ENCODE peak calls at places on chromosomes 7 and 10, in four cellular contexts. One of them, this sample, is unnamed.

GRCh38 chr10:98225000-98225399 is 43.0 kb downstream of the LOXL4 start:
- DNase-seq in PC-3: no peak
- DNase-seq in hepatocyte: no peak
- DNase-seq in astrocyte: peak; percentile 12
- DNase-seq in this sample: no peak

GRCh38 chr7:85447004-85447403 is 260.1 kb upstream of the SEMA3D start:
- DNase-seq in PC-3: no peak
- DNase-seq in astrocyte: no peak
- DNase-seq in hepatocyte: no peak
- DNase-seq in this sample: no peak

GRCh38 chr7:142804715-142805114 is 33.9 kb downstream of the PRSS2 start:
- DNase-seq in hepatocyte: no peak
- DNase-seq in PC-3: no peak
- DNase-seq in astrocyte: no peak
- DNase-seq in this sample: no peak

GRCh38 chr7:141213226-141213625 is 139.4 kb downstream of the TMEM178B start:
- DNase-seq in PC-3: no peak
- DNase-seq in hepatocyte: no peak
- DNase-seq in astrocyte: no peak
- DNase-seq in this sample: no peak

GRCh38 chr7:75980126-75980864 is 14.1 kb downstream of the TMEM120A start:
- DNase-seq in astrocyte: no peak
- DNase-seq in hepatocyte: no peak
- DNase-seq in PC-3: no peak
- DNase-seq in this sample: no peak

GRCh38 chr10:60139798-60140566 is 233.6 kb upstream of the CCDC6 start:
- DNase-seq in astrocyte: peak; percentile 81
- DNase-seq in PC-3: peak; percentile 89
- DNase-seq in hepatocyte: peak; percentile 23
- DNase-seq in this sample: peak; percentile 16

GRCh38 chr10:3946234-3947229 is 161.5 kb upstream of the KLF6 start:
- DNase-seq in hepatocyte: no peak
- DNase-seq in astrocyte: no peak
- DNase-seq in PC-3: peak; percentile 54
- DNase-seq in this sample: peak; percentile 77

GRCh38 chr10:86229378-86229777 is 137.2 kb downstream of the GRID1 start:
- DNase-seq in PC-3: no peak
- DNase-seq in astrocyte: peak; percentile 47
- DNase-seq in hepatocyte: no peak
- DNase-seq in this sample: no peak

GRCh38 chr7:31744294-31744874 is 57.4 kb downstream of the PPP1R17 start:
- DNase-seq in astrocyte: peak; percentile 56
- DNase-seq in hepatocyte: peak; percentile 79
- DNase-seq in PC-3: peak; percentile 85
- DNase-seq in this sample: peak; percentile 60

GRCh38 chr10:6567894-6568293 is 12.2 kb downstream of the PRKCQ start:
- DNase-seq in hepatocyte: no peak
- DNase-seq in PC-3: no peak
- DNase-seq in astrocyte: no peak
- DNase-seq in this sample: no peak

GRCh38 chr7:2042650-2043049 is 190.1 kb downstream of the MAD1L1 start:
- DNase-seq in astrocyte: no peak
- DNase-seq in hepatocyte: no peak
- DNase-seq in PC-3: no peak
- DNase-seq in this sample: no peak

GRCh38 chr7:159125944-159126248 is 18.8 kb downstream of the VIPR2 start:
- DNase-seq in hepatocyte: no peak
- DNase-seq in astrocyte: no peak
- DNase-seq in PC-3: no peak
- DNase-seq in this sample: no peak

GRCh38 chr7:150341263-150342118 is at the start of gene RARRES2:
- DNase-seq in PC-3: no peak
- DNase-seq in astrocyte: no peak
- DNase-seq in hepatocyte: peak; percentile 44
- DNase-seq in this sample: no peak

GRCh38 chr10:50409965-50410811 is 158.9 kb upstream of the ASAH2 start:
- DNase-seq in astrocyte: peak; percentile 41
- DNase-seq in hepatocyte: no peak
- DNase-seq in PC-3: peak; percentile 73
- DNase-seq in this sample: no peak

GRCh38 chr10:79093658-79094411 is 25.1 kb downstream of the ZMIZ1 start:
- DNase-seq in astrocyte: peak; percentile 70
- DNase-seq in hepatocyte: peak; percentile 85
- DNase-seq in PC-3: peak; percentile 90
- DNase-seq in this sample: peak; percentile 63

GRCh38 chr7:29332875-29333482 is 138.4 kb downstream of the CHN2 start:
- DNase-seq in PC-3: no peak
- DNase-seq in astrocyte: no peak
- DNase-seq in hepatocyte: no peak
- DNase-seq in this sample: no peak

GRCh38 chr10:80356563-80356999 is at the start of the genes DYDC1 and DYDC2:
- DNase-seq in PC-3: no peak
- DNase-seq in astrocyte: peak; percentile 3
- DNase-seq in hepatocyte: peak; percentile 81
- DNase-seq in this sample: no peak

GRCh38 chr10:73096041-73096451 is 620 bp downstream of the P4HA1 start:
- DNase-seq in hepatocyte: peak; percentile 86
- DNase-seq in astrocyte: peak; percentile 49
- DNase-seq in PC-3: peak; percentile 97
- DNase-seq in this sample: peak; percentile 70

GRCh38 chr7:111735661-111736323 is 173.5 kb upstream of the IMMP2L start:
- DNase-seq in astrocyte: peak; percentile 45
- DNase-seq in PC-3: peak; percentile 85
- DNase-seq in hepatocyte: peak; percentile 82
- DNase-seq in this sample: peak; percentile 56

GRCh38 chr7:120931243-120931642 is 19.3 kb upstream of the ING3 start:
- DNase-seq in hepatocyte: no peak
- DNase-seq in astrocyte: no peak
- DNase-seq in PC-3: peak; percentile 63
- DNase-seq in this sample: no peak

GRCh38 chr10:16832351-16833080 is 15.3 kb upstream of the RSU1 start:
- DNase-seq in astrocyte: peak; percentile 95
- DNase-seq in hepatocyte: no peak
- DNase-seq in PC-3: peak; percentile 57
- DNase-seq in this sample: peak; percentile 64

GRCh38 chr7:78959471-78959870 is 494.0 kb downstream of the MAGI2 start:
- DNase-seq in PC-3: peak; percentile 92
- DNase-seq in hepatocyte: no peak
- DNase-seq in astrocyte: peak; percentile 8
- DNase-seq in this sample: no peak

GRCh38 chr7:41185851-41186250 is 517.0 kb downstream of the INHBA start:
- DNase-seq in PC-3: peak; percentile 57
- DNase-seq in astrocyte: no peak
- DNase-seq in hepatocyte: no peak
- DNase-seq in this sample: no peak

GRCh38 chr7:77331938-77332695 is 84.0 kb downstream of the GSAP start:
- DNase-seq in astrocyte: peak; percentile 79
- DNase-seq in PC-3: peak; percentile 90
- DNase-seq in hepatocyte: peak; percentile 87
- DNase-seq in this sample: peak; percentile 59

GRCh38 chr7:94276797-94277196 is 117.9 kb upstream of the COL1A2 start:
- DNase-seq in astrocyte: no peak
- DNase-seq in hepatocyte: no peak
- DNase-seq in PC-3: peak; percentile 59
- DNase-seq in this sample: peak; percentile 12

GRCh38 chr7:128876127-128876526 is 13.5 kb downstream of the ATP6V1F start:
- DNase-seq in PC-3: no peak
- DNase-seq in astrocyte: no peak
- DNase-seq in hepatocyte: no peak
- DNase-seq in this sample: no peak
- TF ChIP-seq EZH2 in PC-3: no peak
- TF ChIP-seq EZH2 in astrocyte: no peak
- TF ChIP-seq EZH2 in hepatocyte: no peak
- TF ChIP-seq EZH2 in this sample: no peak

DNA sequence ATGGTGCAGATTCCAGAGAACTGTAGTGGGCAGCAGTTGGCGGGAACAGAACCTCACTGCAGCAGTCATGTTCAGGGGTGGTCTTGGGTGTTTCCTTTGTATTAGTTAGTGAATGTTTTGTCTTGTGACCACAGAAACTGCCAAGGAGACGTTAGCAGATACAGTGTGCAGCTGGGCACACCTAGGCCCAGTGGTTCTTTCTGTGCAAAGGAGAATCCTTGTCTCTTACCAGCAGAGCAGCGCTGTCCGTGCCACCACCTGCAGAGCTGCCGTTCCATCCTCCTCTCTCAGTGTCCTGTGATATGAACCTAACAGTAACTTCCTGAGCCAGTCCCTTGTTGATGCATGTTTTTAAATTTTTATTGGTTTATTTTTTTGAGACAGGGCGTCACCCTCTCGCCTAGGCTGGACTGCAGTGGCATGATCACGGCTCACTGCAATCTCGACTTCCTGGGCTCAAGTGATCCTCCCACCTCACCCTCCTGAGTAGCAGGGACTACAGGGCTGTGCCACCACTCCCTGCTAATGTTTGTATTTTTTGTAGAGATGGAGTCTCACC is 60.6 kb downstream of the WDR37 start:
- DNase-seq in hepatocyte: no peak
- DNase-seq in PC-3: no peak
- DNase-seq in astrocyte: no peak
- DNase-seq in this sample: no peak
- H3K36me3 ChIP-seq in hepatocyte: no peaks in the 10 kb centered on the region
- H3K36me3 ChIP-seq in PC-3: no peaks in the 10 kb centered on the region
- H3K36me3 ChIP-seq in astrocyte: peaks cover 14% of the 10 kb centered on the region
- H3K36me3 ChIP-seq in this sample: no peaks in the 10 kb centered on the region

GRCh38 chr10:114593816-114594468 is 64.1 kb downstream of the ABLIM1 start:
- DNase-seq in PC-3: no peak
- DNase-seq in hepatocyte: no peak
- DNase-seq in astrocyte: no peak
- DNase-seq in this sample: no peak

GRCh38 chr10:114590983-114591382 is 67.1 kb downstream of the ABLIM1 start:
- DNase-seq in astrocyte: no peak
- DNase-seq in PC-3: no peak
- DNase-seq in hepatocyte: no peak
- DNase-seq in this sample: no peak

GRCh38 chr10:114596793-114597192 is 61.3 kb downstream of the ABLIM1 start:
- DNase-seq in astrocyte: no peak
- DNase-seq in PC-3: no peak
- DNase-seq in hepatocyte: no peak
- DNase-seq in this sample: no peak

GRCh38 chr10:114593240-114593792 is 64.8 kb downstream of the ABLIM1 start:
- DNase-seq in PC-3: no peak
- DNase-seq in astrocyte: no peak
- DNase-seq in hepatocyte: peak; percentile 30
- DNase-seq in this sample: no peak
- TF ChIP-seq EZH2 in PC-3: no peak
- TF ChIP-seq EZH2 in astrocyte: no peak
- TF ChIP-seq EZH2 in hepatocyte: no peak
- TF ChIP-seq EZH2 in this sample: no peak

GRCh38 chr10:373015-373414 is 237.8 kb downstream of the ZMYND11 start:
- DNase-seq in PC-3: no peak
- DNase-seq in astrocyte: peak; percentile 69
- DNase-seq in hepatocyte: peak; percentile 57
- DNase-seq in this sample: no peak

GRCh38 chr10:370222-370825 is 235.1 kb downstream of the ZMYND11 start:
- DNase-seq in astrocyte: peak; percentile 74
- DNase-seq in PC-3: peak; percentile 4
- DNase-seq in hepatocyte: no peak
- DNase-seq in this sample: no peak

GRCh38 chr10:372566-372965 is 237.3 kb downstream of the ZMYND11 start:
- DNase-seq in astrocyte: no peak
- DNase-seq in hepatocyte: no peak
- DNase-seq in PC-3: no peak
- DNase-seq in this sample: no peak

GRCh38 chr10:369441-370221 is 234.4 kb downstream of the ZMYND11 start:
- DNase-seq in PC-3: no peak
- DNase-seq in hepatocyte: peak; percentile 59
- DNase-seq in astrocyte: peak; percentile 95
- DNase-seq in this sample: no peak

DNA sequence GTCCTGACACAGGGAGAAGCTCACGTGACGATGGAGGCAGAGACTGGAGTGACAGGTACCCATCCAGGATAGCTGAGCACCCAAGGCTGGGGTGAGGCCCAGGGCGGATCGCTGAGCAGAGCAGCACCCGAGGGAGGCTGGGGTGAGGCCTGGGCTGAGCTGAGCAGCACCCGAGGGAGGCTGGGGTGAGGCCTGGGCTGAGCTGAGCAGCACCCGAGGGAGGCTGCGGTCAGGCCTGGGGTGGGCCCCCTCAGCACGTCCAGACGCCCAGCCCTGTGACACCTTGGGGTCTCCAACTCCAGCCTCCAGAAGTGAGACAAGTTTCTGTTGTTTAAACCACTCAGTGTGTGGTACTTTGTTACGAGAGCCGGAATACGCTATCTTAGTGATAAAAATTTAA is 236.3 kb downstream of the ZMYND11 start:
- DNase-seq in hepatocyte: no peak
- DNase-seq in PC-3: no peak
- DNase-seq in astrocyte: no peak
- DNase-seq in this sample: no peak
- H3K36me3 ChIP-seq in hepatocyte: no peaks in the 10 kb centered on the region
- H3K36me3 ChIP-seq in PC-3: no peaks in the 10 kb centered on the region
- H3K36me3 ChIP-seq in astrocyte: no peaks in the 10 kb centered on the region
- H3K36me3 ChIP-seq in this sample: no peaks in the 10 kb centered on the region

This sample was measured in PC-9.